ENCODE peak calls at places on chromosomes 7 and 10, in seven cellular contexts. T is fibroblast of the aortic adventitia, W is PC-3, L is progenitor cell of endocrine pancreas, G is neural crest cell, U is stomach, H is uterus. J is an unnamed sample.

GRCh38 chr7:134954197-134955082 is 31.9 kb upstream of the AGBL3 start:
- DNase-seq in H (no peak), U (no peak), L (no peak), G (no peak), W (peak), T (peak), J (peak)

GRCh38 chr7:15557686-15558085 is 4.1 kb downstream of the AGMO start:
- DNase-seq in H (no peak), T (no peak), W (no peak), G (no peak), U (no peak), L (no peak), J (no peak)

GRCh38 chr7:81114682-81115081 is 195.8 kb upstream of the SEMA3C start:
- DNase-seq in U (no peak), H (no peak), G (no peak), T (peak), L (no peak), W (no peak), J (no peak)

GRCh38 chr7:105268511-105269392 is 120.0 kb downstream of the SRPK2 start:
- DNase-seq in W (peak), G (no peak), H (no peak), T (peak), L (no peak), U (no peak), J (peak)

GRCh38 chr10:119633538-119634218 is 17.5 kb upstream of the BAG3 start:
- DNase-seq in T (no peak), H (no peak), G (no peak), U (no peak), W (no peak), L (no peak), J (no peak)

GRCh38 chr10:132398566-132398991 is 1.6 kb downstream of the PWWP2B start:
- DNase-seq in T (no peak), G (no peak), W (no peak), H (peak), U (no peak), L (no peak), J (no peak)

GRCh38 chr10:78778446-78779338 is 290.1 kb upstream of the ZMIZ1 start:
- DNase-seq in W (peak), T (no peak), L (no peak), G (no peak), H (no peak), U (no peak), J (no peak)

GRCh38 chr10:4763960-4764428 is 62.0 kb upstream of the AKR1E2 start:
- DNase-seq in T (peak), G (no peak), U (no peak), L (no peak), W (peak), H (no peak), J (peak)

GRCh38 chr7:43568529-43568928 is 14.4 kb upstream of the STK17A start:
- DNase-seq in W (peak), G (no peak), T (peak), L (no peak), U (no peak), H (no peak), J (peak)

GRCh38 chr7:149454006-149454405 is 6.9 kb downstream of the ZNF777 start:
- DNase-seq in L (no peak), U (no peak), G (no peak), T (no peak), H (no peak), W (no peak), J (no peak)

GRCh38 chr7:142957723-142958122 is 4.4 kb downstream of the KEL start:
- DNase-seq in U (no peak), G (no peak), H (no peak), T (no peak), W (peak), L (no peak), J (no peak)

GRCh38 chr7:86991844-86992243 is 67.6 kb downstream of the ELAPOR2 start:
- DNase-seq in H (no peak), U (no peak), L (no peak), G (no peak), T (peak), W (peak), J (no peak)

GRCh38 chr7:111075498-111075897 is 15.4 kb upstream of the LRRN3 start:
- DNase-seq in W (no peak), L (no peak), G (no peak), H (no peak), T (no peak), U (no peak), J (no peak)

GRCh38 chr7:133642907-133643306 is 390.0 kb downstream of the EXOC4 start:
- DNase-seq in H (no peak), W (peak), L (no peak), G (no peak), U (no peak), T (no peak), J (no peak)

GRCh38 chr7:134941185-134941900 is 45.0 kb upstream of the AGBL3 start:
- DNase-seq in H (peak), L (no peak), U (no peak), G (no peak), W (peak), T (peak), J (peak)

GRCh38 chr10:93465806-93466675 is 16.1 kb downstream of the MYOF start:
- DNase-seq in G (no peak), U (peak), T (peak), W (peak), L (no peak), H (peak), J (peak)

GRCh38 chr10:78774614-78774998 is 294.2 kb upstream of the ZMIZ1 start:
- DNase-seq in L (no peak), W (no peak), T (no peak), U (no peak), G (no peak), H (no peak), J (no peak)

GRCh38 chr10:100904903-100905302 is 7.9 kb upstream of the SLF2 start:
- DNase-seq in U (no peak), L (no peak), W (no peak), H (no peak), G (no peak), T (no peak), J (no peak)

GRCh38 chr7:138044897-138045296 is 31.4 kb upstream of the AKR1D1 start:
- DNase-seq in G (no peak), T (no peak), U (no peak), L (no peak), H (no peak), W (no peak), J (no peak)

GRCh38 chr7:7554021-7554432 is 12.7 kb upstream of the MIOS start:
- DNase-seq in L (no peak), W (peak), U (no peak), T (peak), H (no peak), G (no peak), J (peak)

GRCh38 chr10:44253769-44254462 is 131.0 kb downstream of the CXCL12 start:
- DNase-seq in U (no peak), W (peak), G (no peak), H (peak), L (no peak), T (peak), J (peak)

DNA sequence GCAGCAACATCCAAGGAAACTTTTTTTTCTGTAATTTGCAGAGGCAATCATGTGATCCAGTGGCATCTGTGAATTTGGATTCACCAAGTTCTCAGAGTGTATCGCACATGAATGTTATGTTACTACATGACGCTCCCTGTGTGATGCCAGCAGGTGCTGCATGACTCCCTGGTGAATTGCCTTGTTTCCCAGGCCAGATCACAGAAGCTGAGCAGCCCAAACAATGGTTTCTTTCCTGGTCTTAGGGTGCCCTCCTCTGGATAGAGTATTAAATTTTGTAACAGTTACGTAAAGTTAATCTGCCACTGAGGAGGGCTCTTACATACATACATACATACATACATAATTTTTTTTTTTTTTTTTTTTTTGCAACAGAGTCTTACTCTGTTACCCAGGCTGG is 3.6 kb downstream of the ZSCAN21 start:
- DNase-seq in G (no peak), H (no peak), U (peak), W (peak), T (peak), L (no peak), J (peak)
- TF ChIP-seq CTCF in G (peak), H (peak), U (peak), W (peak), T (peak), L (peak), J (peak)

GRCh38 chr7:16889851-16890443 is 8.2 kb upstream of the AGR3 start:
- DNase-seq in L (no peak), H (no peak), U (no peak), G (no peak), T (no peak), W (peak), J (no peak)

GRCh38 chr7:16889305-16889704 is 7.5 kb upstream of the AGR3 start:
- DNase-seq in U (no peak), L (no peak), T (no peak), H (no peak), W (no peak), G (no peak), J (no peak)

GRCh38 chr7:16891338-16891737 is 9.6 kb upstream of the AGR3 start:
- DNase-seq in H (no peak), L (no peak), W (peak), T (peak), G (no peak), U (peak), J (peak)

GRCh38 chr7:16891874-16892620 is 10.3 kb upstream of the AGR3 start:
- DNase-seq in H (no peak), T (no peak), G (no peak), L (no peak), U (no peak), W (peak), J (no peak)
- TF ChIP-seq CTCF in H (no peak), T (no peak), G (no peak), L (no peak), U (no peak), W (peak), J (no peak)

GRCh38 chr7:108372601-108373000 is 83.6 kb downstream of the NRCAM start:
- DNase-seq in G (no peak), W (no peak), L (no peak), U (no peak), T (peak), H (no peak), J (no peak)

GRCh38 chr7:108363659-108364058 is 92.6 kb downstream of the NRCAM start:
- DNase-seq in W (no peak), G (no peak), L (no peak), T (no peak), U (no peak), H (no peak), J (no peak)

GRCh38 chr7:108367946-108368345 is 88.3 kb downstream of the NRCAM start:
- DNase-seq in T (no peak), H (no peak), W (no peak), L (no peak), G (no peak), U (no peak), J (no peak)

GRCh38 chr7:108368466-108368865 is 87.8 kb downstream of the NRCAM start:
- DNase-seq in W (no peak), H (no peak), U (no peak), L (no peak), T (peak), G (no peak), J (no peak)

GRCh38 chr7:108367314-108367713 is 88.9 kb downstream of the NRCAM start:
- DNase-seq in T (no peak), W (peak), L (no peak), G (no peak), U (no peak), H (no peak), J (no peak)
- TF ChIP-seq CTCF in T (no peak), W (no peak), L (no peak), G (no peak), U (no peak), H (no peak), J (no peak)

DNA sequence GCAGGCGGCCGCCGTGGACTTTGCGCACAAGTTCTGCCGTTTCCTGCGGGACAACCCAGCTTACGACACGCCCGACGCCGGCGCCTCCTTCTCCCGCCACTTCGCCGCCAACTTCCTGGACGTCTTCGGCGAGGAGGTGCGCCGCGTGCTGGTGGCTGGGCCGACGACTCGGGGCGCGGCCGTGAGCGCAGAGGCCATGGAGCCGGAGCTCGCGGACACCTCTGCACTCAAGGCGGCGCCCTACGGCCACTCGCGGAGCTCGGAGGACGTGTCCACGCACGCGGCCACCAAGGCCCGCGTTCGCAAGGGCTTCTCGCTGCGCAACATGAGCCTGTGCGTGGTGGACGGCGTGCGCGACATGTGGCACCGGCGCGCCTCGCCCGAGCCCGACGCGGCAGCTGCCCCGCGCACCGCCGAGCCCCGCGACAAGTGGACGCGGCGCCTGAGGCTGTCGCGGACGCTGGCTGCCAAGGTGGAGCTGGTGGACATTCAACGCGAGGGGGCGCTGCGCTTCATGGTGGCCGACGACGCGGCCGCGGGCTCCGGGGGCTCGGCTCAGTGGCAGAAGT is 14.1 kb downstream of the SH2B2 start:
- DNase-seq in T (no peak), U (no peak), H (no peak), L (no peak), G (peak), W (no peak), J (no peak)
- TF ChIP-seq CTCF in T (no peak), U (no peak), H (no peak), L (peak), G (peak), W (no peak), J (peak)

GRCh38 chr7:117333168-117333567 is 10.3 kb upstream of the WNT2 start:
- DNase-seq in T (no peak), G (no peak), U (no peak), L (no peak), W (no peak), H (no peak), J (no peak)
- TF ChIP-seq CTCF in T (peak), G (no peak), U (no peak), L (peak), W (no peak), H (no peak), J (no peak)

GRCh38 chr7:100425347-100425746 is 3.2 kb downstream of the ZCWPW1 start:
- DNase-seq in G (no peak), T (no peak), L (no peak), H (no peak), W (no peak), U (no peak), J (no peak)
- TF ChIP-seq CTCF in G (no peak), T (no peak), L (no peak), H (no peak), W (no peak), U (no peak), J (no peak)

GRCh38 chr10:112799726-112800510 is 150.1 kb upstream of the TCF7L2 start:
- DNase-seq in L (no peak), T (peak), W (no peak), H (no peak), G (no peak), U (no peak), J (no peak)

GRCh38 chr10:112801004-112801403 is 149.0 kb upstream of the TCF7L2 start:
- DNase-seq in T (no peak), G (no peak), U (no peak), H (no peak), L (no peak), W (no peak), J (no peak)

GRCh38 chr10:112804036-112804435 is 146.0 kb upstream of the TCF7L2 start:
- DNase-seq in L (no peak), H (no peak), G (no peak), T (no peak), U (peak), W (peak), J (no peak)

GRCh38 chr10:112801748-112802147 is 148.3 kb upstream of the TCF7L2 start:
- DNase-seq in U (no peak), W (no peak), L (no peak), H (no peak), T (no peak), G (no peak), J (no peak)

DNA sequence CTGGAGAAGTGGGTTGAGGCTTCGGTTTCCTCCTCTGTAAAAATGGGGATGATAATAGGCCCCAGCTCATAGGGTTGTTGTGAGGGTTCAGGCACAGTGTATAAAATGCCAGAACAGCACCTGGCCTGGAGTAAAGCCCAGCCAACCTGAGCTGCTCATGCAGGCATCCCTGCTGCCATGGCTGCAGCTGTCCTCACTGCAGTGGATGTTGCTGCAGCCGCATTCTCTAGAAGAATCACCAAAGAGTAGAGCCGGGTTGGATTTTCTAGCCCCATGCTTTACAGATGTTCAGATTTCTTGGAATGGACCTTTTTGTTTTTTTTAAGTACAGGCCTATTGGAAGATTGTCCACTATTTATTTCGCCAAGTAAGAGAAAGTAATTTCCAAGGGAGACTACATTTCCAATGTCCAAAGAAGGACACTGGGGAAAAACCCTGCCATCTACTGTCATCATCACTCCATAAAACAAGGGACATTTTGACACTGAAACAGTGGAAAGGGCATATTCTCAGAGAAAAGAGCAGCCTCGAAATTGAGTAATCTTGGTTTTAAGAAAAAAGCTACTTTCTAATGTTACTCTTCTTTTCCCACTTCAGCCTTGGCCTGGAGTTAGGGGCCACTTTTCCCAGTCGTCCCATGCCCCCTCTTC is 147.5 kb upstream of the TCF7L2 start:
- DNase-seq in H (no peak), L (no peak), T (no peak), W (no peak), G (no peak), U (no peak), J (no peak)
- TF ChIP-seq CTCF in H (no peak), L (no peak), T (no peak), W (no peak), G (no peak), U (no peak), J (no peak)

GRCh38 chr10:35822316-35822715 is 180.2 kb upstream of the FZD8 start:
- DNase-seq in H (peak), G (peak), L (peak), W (peak), T (peak), U (peak), J (peak)
- TF ChIP-seq CTCF in H (peak), G (peak), L (peak), W (no peak), T (peak), U (no peak), J (peak)

DNA sequence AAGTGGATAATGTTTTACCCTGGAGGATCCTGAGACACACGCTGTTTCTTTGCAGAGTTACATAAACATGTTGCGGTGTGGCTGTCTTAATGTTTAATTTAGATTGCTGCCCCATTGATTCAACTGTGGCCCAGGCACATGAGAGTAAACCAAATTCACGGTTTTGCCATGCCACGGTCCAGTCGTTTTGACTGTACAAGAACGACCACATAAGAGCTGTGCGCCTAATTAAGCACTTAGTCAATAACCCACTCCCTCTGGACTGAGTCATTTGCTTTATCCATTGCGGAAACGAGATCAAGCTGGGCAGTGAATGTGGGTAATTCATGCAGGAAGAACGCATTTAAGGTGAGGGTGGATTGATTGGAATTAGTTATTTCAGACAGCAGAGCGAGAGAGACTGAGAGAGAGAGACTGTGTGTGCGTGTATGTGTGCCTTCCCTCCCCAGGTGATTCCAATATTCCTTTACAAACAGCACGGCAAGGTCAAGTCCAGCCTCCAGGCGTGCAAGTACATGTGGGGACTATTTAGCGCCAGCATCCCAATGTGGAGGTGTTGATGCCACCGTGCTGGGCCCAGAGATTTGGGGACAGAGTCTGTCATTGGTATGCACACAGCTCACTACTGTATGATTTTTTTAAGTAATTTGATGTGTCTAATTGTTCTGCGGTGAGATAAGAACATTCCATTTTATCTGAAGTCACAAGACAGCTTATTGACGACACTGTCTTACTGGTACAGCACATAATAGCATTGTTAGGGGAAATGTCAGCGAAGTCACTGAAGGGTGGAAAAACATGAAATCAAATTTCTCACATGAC is 8.4 kb upstream of the TEX36 start:
- DNase-seq in U (no peak), W (peak), T (no peak), G (no peak), L (no peak), H (no peak), J (peak)
- TF ChIP-seq CTCF in U (no peak), W (no peak), T (no peak), G (no peak), L (no peak), H (no peak), J (no peak)

GRCh38 chr10:97612386-97612785 is 20.9 kb downstream of the MORN4 start:
- DNase-seq in G (no peak), T (peak), H (no peak), L (no peak), W (peak), U (no peak), J (peak)
- TF ChIP-seq CTCF in G (peak), T (peak), H (peak), L (peak), W (peak), U (peak), J (peak)